ENCODE peak calls at places on chromosomes 16 and 17, in nine cellular contexts. Y, I, J, H, Q, F, N, G and O are unnamed samples. For H3K4me1, the result is how much of the 10 kb centered on the place peaks cover.

GRCh38 chr16:88005968-88006367 is 54.7 kb downstream of the BANP start:
- DNase-seq in Y (no peak), I (no peak), J (no peak), H (no peak), Q (no peak), F (no peak), N (peak), G (no peak), O (no peak)

GRCh38 chr16:16073884-16074781 is 124.7 kb downstream of the ABCC1 start:
- DNase-seq in Y (peak), I (no peak), J (no peak), H (no peak), Q (no peak), F (peak), N (no peak), G (no peak), O (no peak)

GRCh38 chr17:53134546-53134945 is 688.2 kb upstream of the KIF2B start:
- DNase-seq in Y (no peak), I (no peak), J (no peak), H (no peak), Q (no peak), F (no peak), N (no peak), G (no peak), O (no peak)

GRCh38 chr16:57536306-57537193 is at the start of gene CCDC102A:
- DNase-seq in Y (no peak), I (no peak), J (peak), H (no peak), Q (no peak), F (no peak), N (no peak), G (no peak), O (peak)

GRCh38 chr16:57614546-57615343 is 13.7 kb upstream of the ADGRG1 start:
- DNase-seq in Y (peak), I (no peak), J (no peak), H (no peak), Q (no peak), F (no peak), N (peak), G (peak), O (no peak)

GRCh38 chr16:635573-636205 is 416 bp downstream of the METTL26 start:
- DNase-seq in Y (no peak), I (no peak), J (no peak), H (no peak), Q (no peak), F (no peak), N (no peak), G (peak), O (no peak)

GRCh38 chr16:27020031-27020430 is 46.7 kb upstream of the C16orf82 start:
- DNase-seq in Y (no peak), I (no peak), J (no peak), H (no peak), Q (no peak), F (no peak), N (no peak), G (no peak), O (no peak)

GRCh38 chr16:4982056-4982867 is 24.1 kb downstream of the SEC14L5 start:
- DNase-seq in Y (no peak), I (no peak), J (peak), H (no peak), Q (no peak), F (no peak), N (no peak), G (peak), O (peak)

GRCh38 chr17:70447588-70447987 is 278.3 kb downstream of the KCNJ2 start:
- DNase-seq in Y (no peak), I (no peak), J (no peak), H (no peak), Q (no peak), F (no peak), N (no peak), G (no peak), O (no peak)

GRCh38 chr17:30956764-30957374 is 14.0 kb upstream of the RNF135 start:
- DNase-seq in Y (no peak), I (no peak), J (peak), H (no peak), Q (no peak), F (no peak), N (no peak), G (no peak), O (no peak)

GRCh38 chr16:47604306-47604705 is 143.2 kb downstream of the PHKB start:
- DNase-seq in Y (no peak), I (no peak), J (no peak), H (no peak), Q (no peak), F (no peak), N (no peak), G (no peak), O (no peak)

GRCh38 chr16:63617990-63618763 is 1503.7 kb downstream of the CDH11 start:
- DNase-seq in Y (peak), I (no peak), J (peak), H (no peak), Q (peak), F (no peak), N (no peak), G (no peak), O (no peak)

GRCh38 chr17:7685533-7686220 is 1.6 kb downstream of the TP53 start:
- DNase-seq in Y (peak), I (peak), J (peak), H (peak), Q (peak), F (peak), N (peak), G (peak), O (peak)

GRCh38 chr16:272633-273546 is 2.9 kb downstream of the RGS11 start:
- DNase-seq in Y (no peak), I (no peak), J (no peak), H (no peak), Q (no peak), F (no peak), N (no peak), G (no peak), O (no peak)

GRCh38 chr16:27111486-27111885 is 44.8 kb downstream of the C16orf82 start:
- DNase-seq in Y (no peak), I (no peak), J (no peak), H (no peak), Q (no peak), F (no peak), N (no peak), G (no peak), O (no peak)

GRCh38 chr17:45156242-45156641 is 5.4 kb upstream of the HEXIM2 start:
- DNase-seq in Y (no peak), I (no peak), J (no peak), H (no peak), Q (no peak), F (no peak), N (no peak), G (no peak), O (no peak)

GRCh38 chr17:72205357-72205756 is 84.5 kb downstream of the SOX9 start:
- DNase-seq in Y (no peak), I (no peak), J (no peak), H (no peak), Q (no peak), F (no peak), N (no peak), G (no peak), O (no peak)

GRCh38 chr16:14475370-14476139 is 154.5 kb downstream of the PARN start:
- DNase-seq in Y (peak), I (no peak), J (no peak), H (no peak), Q (peak), F (peak), N (no peak), G (peak), O (peak)

GRCh38 chr16:86029131-86029741 is 130.3 kb downstream of the IRF8 start:
- DNase-seq in Y (no peak), I (no peak), J (peak), H (no peak), Q (no peak), F (peak), N (peak), G (no peak), O (no peak)

GRCh38 chr17:42670925-42671657 is 5.7 kb downstream of the PLEKHH3 start:
- DNase-seq in Y (no peak), I (no peak), J (no peak), H (no peak), Q (no peak), F (no peak), N (no peak), G (no peak), O (no peak)
- H3K4me1 ChIP-seq in Y (half or more), I (under half), J (half or more), H (under half), Q (under half), F (under half), N (half or more), G (half or more), O (under half)

DNA sequence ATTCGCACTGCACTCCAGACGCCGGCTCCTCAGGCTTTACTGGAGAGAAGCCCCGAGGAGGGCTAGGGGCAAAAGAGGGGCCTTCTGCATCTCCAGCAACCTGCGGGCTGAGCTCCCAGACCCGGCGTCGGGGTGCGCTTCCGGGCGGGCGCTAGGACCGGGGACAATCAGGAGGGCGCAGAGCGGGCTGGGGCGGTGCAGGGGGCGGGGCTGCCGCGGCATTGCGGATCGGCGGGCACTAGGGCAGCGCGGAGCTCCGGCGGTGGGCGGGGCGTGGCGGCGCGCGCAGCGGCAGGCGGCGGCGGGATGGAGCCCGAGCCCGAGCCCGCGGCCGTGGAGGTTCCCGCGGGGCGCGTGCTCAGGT is at the start of gene TSEN54:
- DNase-seq in Y (peak), I (peak), J (peak), H (peak), Q (peak), F (peak), N (peak), G (peak), O (peak)
- TF ChIP-seq POLR2A in Y (no peak), I (no peak), J (peak), H (no peak), Q (no peak), F (no peak), N (no peak), G (no peak), O (peak)

DNA sequence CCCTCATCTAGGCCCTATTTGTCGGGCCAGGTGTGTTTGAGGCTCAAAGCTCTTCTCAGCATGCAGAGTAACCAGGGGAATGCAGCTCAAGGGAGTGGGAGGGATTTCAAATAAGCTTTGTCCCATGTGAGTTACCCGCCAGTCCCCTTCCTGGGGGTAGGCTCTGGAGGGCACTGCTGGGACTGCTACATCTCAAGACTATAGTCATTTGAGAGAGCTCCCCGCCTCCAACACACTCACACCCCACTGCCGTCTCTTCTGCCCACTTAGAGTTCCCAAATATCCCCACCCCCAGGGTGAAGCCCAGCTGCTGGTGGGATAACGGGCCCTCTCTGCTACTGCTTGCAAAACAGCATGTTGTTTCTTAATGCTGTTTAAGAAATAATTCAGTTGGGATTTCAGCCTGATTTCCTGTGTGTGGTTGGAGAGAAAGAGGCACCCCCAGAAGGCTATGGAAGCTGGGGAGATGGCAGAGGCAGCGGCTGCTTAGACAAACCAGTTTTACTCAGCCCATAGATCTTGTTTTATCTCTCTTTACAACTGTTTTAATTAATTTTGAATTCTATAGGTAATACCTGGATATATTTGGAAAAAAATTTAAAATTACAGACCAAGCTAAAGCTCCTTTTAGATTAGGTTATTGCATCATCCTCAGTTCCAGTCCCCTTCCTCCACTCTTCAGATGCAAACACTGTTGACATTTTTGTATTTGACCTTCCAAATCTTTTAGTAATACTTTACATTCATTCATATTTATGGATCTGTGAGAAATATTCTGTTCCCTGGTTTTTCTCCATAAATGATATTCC is 4.1 kb upstream of the MPO start:
- DNase-seq in Y (no peak), I (no peak), J (no peak), H (peak), Q (no peak), F (no peak), N (peak), G (no peak), O (no peak)
- H3K4me1 ChIP-seq in Y (under half), I (under half), J (under half), H (under half), Q (under half), F (under half), N (under half), G (under half), O (under half)

DNA sequence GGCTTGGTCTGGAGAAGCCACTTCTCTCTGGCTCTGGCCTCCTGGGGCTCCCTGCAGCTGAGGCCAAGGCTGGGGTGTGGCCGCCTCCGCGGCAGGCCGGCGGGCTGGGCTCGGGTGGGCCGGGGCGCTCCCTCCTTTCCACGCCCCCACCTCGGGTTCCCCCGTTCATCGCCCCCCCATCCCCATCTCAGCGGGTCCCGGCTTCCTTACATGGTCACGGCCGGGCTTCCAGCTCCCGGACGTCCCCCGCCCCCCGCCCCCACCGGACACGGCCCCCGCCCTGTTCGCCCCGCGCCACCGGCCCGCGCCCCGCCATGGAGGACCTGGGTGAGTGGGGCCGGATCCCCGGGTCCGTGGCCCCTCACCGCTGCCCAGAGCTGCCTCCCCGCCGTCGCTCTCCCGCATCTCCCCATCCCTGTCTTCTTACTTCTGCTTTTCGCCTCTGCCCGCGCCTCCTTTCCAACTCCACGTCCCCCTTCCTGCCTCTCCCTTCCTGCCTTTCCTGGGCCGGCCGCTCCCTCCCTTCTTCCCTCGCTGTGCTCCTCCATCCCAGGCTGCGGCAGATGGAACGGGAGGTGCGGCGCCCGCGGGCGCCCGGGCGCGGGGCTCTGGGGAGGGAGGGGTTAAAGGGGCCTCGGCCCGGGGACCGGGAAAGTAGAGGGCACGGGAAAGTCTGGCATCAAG is at the start of gene TGFB1I1:
- DNase-seq in Y (no peak), I (no peak), J (peak), H (peak), Q (no peak), F (peak), N (peak), G (peak), O (peak)
- TF ChIP-seq POLR2A in Y (no peak), I (no peak), J (no peak), H (no peak), Q (no peak), F (peak), N (no peak), G (no peak), O (no peak)

GRCh38 chr17:50148226-50149098 is 2.0 kb downstream of the PPP1R9B start:
- DNase-seq in Y (peak), I (no peak), J (peak), H (peak), Q (peak), F (peak), N (no peak), G (peak), O (peak)
- H3K4me1 ChIP-seq in Y (half or more), I (under half), J (half or more), H (under half), Q (under half), F (under half), N (half or more), G (half or more), O (under half)

GRCh38 chr17:63549946-63550815 is at the start of gene DCAF7:
- DNase-seq in Y (peak), I (peak), J (peak), H (peak), Q (peak), F (peak), N (peak), G (peak), O (peak)
- TF ChIP-seq POLR2A in Y (peak), I (peak), J (peak), H (no peak), Q (peak), F (peak), N (peak), G (peak), O (peak)

DNA sequence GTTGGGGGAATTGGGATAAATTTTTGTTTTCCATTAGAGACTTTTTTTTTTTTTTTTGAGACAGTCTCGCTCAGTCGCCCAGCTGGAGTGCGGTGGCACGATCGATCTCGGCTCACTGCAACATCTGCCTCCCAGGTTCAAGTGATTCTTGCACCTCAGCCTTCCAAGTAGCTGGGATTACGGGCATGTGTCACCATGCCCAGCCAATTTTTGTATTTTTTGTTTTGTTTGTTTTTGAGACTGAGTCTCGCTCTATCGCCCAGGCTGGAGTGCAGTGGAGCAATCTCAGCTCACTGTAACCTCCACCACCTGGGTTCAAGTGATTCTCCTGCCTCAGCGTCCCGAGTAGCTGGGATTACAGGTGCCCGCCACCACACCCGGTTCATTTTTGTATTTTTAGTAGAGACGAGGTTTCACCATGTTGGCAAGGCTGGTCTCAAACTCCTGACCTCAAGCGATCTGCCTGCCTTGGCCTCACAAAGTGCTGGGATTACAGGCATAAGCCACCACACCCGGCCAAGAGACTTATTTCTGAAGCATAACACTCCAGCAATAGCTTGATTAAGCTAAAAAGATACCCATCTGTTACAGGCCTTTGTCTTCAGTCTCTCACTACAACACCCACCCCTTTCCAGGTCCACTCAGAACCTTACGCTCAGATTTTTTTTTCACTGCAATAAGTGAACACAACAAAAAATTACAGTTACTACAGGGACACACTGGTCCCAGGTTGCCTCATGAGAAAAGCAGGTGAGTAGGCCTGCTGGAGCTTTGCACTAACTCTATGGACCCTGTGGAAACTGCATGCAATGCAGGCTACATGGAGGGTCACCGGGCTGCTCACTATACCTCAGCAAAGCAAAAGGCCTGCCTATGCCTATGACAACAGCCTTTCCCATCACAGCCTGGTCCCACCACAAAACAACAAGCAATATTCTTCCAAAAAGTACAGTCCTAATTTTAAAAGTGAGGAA is 34.6 kb downstream of the KANSL1 start:
- DNase-seq in Y (no peak), I (no peak), J (no peak), H (no peak), Q (no peak), F (no peak), N (no peak), G (no peak), O (no peak)
- H3K4me1 ChIP-seq in Y (half or more), I (under half), J (half or more), H (under half), Q (under half), F (under half), N (half or more), G (half or more), O (half or more)

GRCh38 chr17:28711723-28712036 is at the start of gene PROCA1:
- DNase-seq in Y (no peak), I (no peak), J (no peak), H (no peak), Q (no peak), F (no peak), N (no peak), G (no peak), O (no peak)

GRCh38 chr17:28712037-28712704 is 483 bp upstream of the PROCA1 start:
- DNase-seq in Y (peak), I (no peak), J (peak), H (peak), Q (no peak), F (no peak), N (no peak), G (peak), O (no peak)

GRCh38 chr17:28712705-28713415 is 1.2 kb upstream of the PROCA1 start:
- DNase-seq in Y (no peak), I (no peak), J (no peak), H (no peak), Q (no peak), F (no peak), N (no peak), G (no peak), O (no peak)

GRCh38 chr17:28714281-28714680 is 2.6 kb upstream of the PROCA1 start:
- DNase-seq in Y (no peak), I (no peak), J (no peak), H (no peak), Q (no peak), F (no peak), N (no peak), G (no peak), O (no peak)

DNA sequence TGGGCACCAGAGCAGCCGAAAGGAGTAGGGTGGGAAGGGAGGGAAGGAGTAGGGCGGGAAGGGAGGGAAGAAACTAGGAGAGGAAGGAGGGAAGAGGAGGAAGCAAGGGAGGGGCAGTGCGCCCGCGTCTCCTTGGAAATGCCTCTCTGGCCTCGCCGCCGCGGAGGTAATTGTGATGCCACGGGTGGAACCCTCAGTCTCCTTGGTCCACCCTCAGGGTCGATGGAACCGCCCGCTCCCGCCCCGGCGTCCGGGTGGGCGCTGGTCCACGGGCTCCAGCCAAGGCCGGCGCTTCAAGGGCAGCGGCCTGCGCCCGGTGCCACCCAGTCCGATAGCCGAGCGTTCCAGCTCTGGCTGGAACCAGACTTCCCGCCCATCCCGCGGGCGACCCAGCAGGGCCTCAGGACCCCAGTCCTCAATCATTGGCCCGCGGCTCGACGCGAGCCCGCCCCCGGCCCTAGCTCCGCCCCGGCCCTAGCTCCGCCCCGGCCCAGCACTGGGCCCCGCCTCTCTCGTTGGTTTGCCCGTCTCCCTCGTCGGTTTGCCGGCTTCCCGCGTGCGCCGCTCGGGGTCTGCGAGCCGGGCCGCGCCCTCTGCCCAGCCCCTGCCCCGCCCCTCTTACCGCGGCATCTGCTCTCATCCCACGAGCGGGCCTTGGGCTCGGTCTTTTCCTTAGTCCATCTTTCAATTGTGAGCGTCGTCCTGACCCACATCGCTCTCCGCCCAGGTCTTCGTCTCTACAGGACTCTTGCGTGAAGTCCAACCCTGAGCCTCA is 553 bp downstream of the PROCA1 start:
- DNase-seq in Y (peak), I (peak), J (peak), H (peak), Q (peak), F (peak), N (peak), G (peak), O (peak)
- TF ChIP-seq POLR2A in Y (peak), I (peak), J (peak), H (peak), Q (peak), F (peak), N (peak), G (peak), O (peak)

GRCh38 chr16:89473791-89474414 is 16.5 kb downstream of the ANKRD11 start:
- DNase-seq in Y (no peak), I (no peak), J (no peak), H (no peak), Q (no peak), F (peak), N (no peak), G (peak), O (no peak)
- H3K4me1 ChIP-seq in Y (half or more), I (half or more), J (half or more), H (under half), Q (under half), F (under half), N (under half), G (half or more), O (under half)